ENCODE peak calls at places on chromosomes 11 and 22, in seven cellular contexts. F is CD8-positive, alpha-beta memory T cell; K is adrenal gland; U is activated CD4-positive, alpha-beta T cell treated with anti-CD3 and anti-CD28 coated beads for 24 hours; Q is NCI-H460; N is spleen; S is lower leg skin. X is an unnamed sample.

GRCh38 chr11:43367382-43368178 is 8.9 kb downstream of the TTC17 start:
- DNase-seq in F (no peak), K (no peak), U (no peak), Q (no peak), N (no peak), S (no peak), X (no peak)

GRCh38 chr11:33310720-33311500 is 53.7 kb downstream of the HIPK3 start:
- DNase-seq in F (no peak), K (no peak), U (no peak), Q (no peak), N (no peak), S (no peak), X (no peak)

GRCh38 chr11:22558638-22559037 is 67.0 kb downstream of the FANCF start:
- DNase-seq in F (no peak), K (no peak), U (no peak), Q (no peak), N (no peak), S (no peak), X (no peak)

GRCh38 chr22:43109921-43110443 is 568 bp upstream of the BIK start:
- DNase-seq in F (no peak), K (no peak), U (no peak), Q (no peak), N (no peak), S (no peak), X (no peak)

GRCh38 chr11:123640677-123641494 is 13.5 kb downstream of the SCN3B start:
- DNase-seq in F (peak; percentile 4), K (peak; percentile 63), U (peak; percentile 31), Q (no peak), N (no peak), S (no peak), X (no peak)

GRCh38 chr11:79227308-79227707 is 213.5 kb downstream of the TENM4 start:
- DNase-seq in F (no peak), K (no peak), U (no peak), Q (no peak), N (no peak), S (peak; percentile 4), X (no peak)

GRCh38 chr22:50016988-50017700 is 4.6 kb upstream of the IL17REL start:
- DNase-seq in F (peak; percentile 29), K (no peak), U (peak; percentile 69), Q (no peak), N (peak; percentile 78), S (no peak), X (no peak)

GRCh38 chr11:119094816-119095065 is 6.9 kb downstream of the DPAGT1 start:
- DNase-seq in F (no peak), K (peak; percentile 87), U (no peak), Q (peak; percentile 68), N (peak; percentile 96), S (peak; percentile 95), X (no peak)

GRCh38 chr11:125351045-125351867 is 144.8 kb downstream of the FEZ1 start:
- DNase-seq in F (no peak), K (no peak), U (no peak), Q (no peak), N (peak; percentile 73), S (no peak), X (no peak)

GRCh38 chr22:31250740-31251330 is 38.7 kb downstream of the LIMK2 start:
- DNase-seq in F (no peak), K (no peak), U (no peak), Q (no peak), N (no peak), S (no peak), X (no peak)

GRCh38 chr11:64763804-64764611 is 4.2 kb upstream of the PYGM start:
- DNase-seq in F (peak; percentile 84), K (no peak), U (no peak), Q (no peak), N (peak; percentile 88), S (no peak), X (no peak)

GRCh38 chr11:107836811-107837210 is 21.8 kb downstream of the SLC35F2 start:
- DNase-seq in F (no peak), K (no peak), U (no peak), Q (no peak), N (no peak), S (no peak), X (no peak)

GRCh38 chr11:77141034-77141433 is 13.0 kb downstream of the MYO7A start:
- DNase-seq in F (no peak), K (no peak), U (no peak), Q (no peak), N (no peak), S (no peak), X (no peak)

GRCh38 chr11:19756675-19757475 is 44.2 kb downstream of the NAV2 start:
- DNase-seq in F (no peak), K (no peak), U (no peak), Q (no peak), N (no peak), S (no peak), X (no peak)

GRCh38 chr11:131491503-131491902 is 121.1 kb downstream of the NTM start:
- DNase-seq in F (no peak), K (no peak), U (no peak), Q (peak; percentile 19), N (no peak), S (no peak), X (no peak)

GRCh38 chr11:68314203-68314885 is 2.0 kb downstream of the LRP5 start:
- DNase-seq in F (no peak), K (no peak), U (no peak), Q (no peak), N (no peak), S (no peak), X (no peak)

GRCh38 chr11:765025-765801 is 12.1 kb downstream of the GATD1 start:
- DNase-seq in F (peak; percentile 54), K (peak; percentile 77), U (no peak), Q (peak; percentile 65), N (peak; percentile 88), S (peak; percentile 88), X (peak; percentile 47)

GRCh38 chr11:2537896-2538855 is 93.4 kb downstream of the KCNQ1 start:
- DNase-seq in F (no peak), K (peak; percentile 21), U (no peak), Q (no peak), N (peak; percentile 61), S (peak; percentile 58), X (no peak)

GRCh38 chr11:129323896-129324522 is 51.6 kb upstream of the BARX2 start:
- DNase-seq in F (no peak), K (peak; percentile 39), U (no peak), Q (peak; percentile 19), N (no peak), S (no peak), X (no peak)

GRCh38 chr11:83677730-83678129 is 391.6 kb upstream of the CCDC90B start:
- DNase-seq in F (no peak), K (no peak), U (no peak), Q (no peak), N (no peak), S (no peak), X (no peak)

GRCh38 chr22:24975125-24975640 is 22.7 kb downstream of the KIAA1671 start:
- DNase-seq in F (no peak), K (no peak), U (no peak), Q (no peak), N (no peak), S (no peak), X (no peak)

GRCh38 chr22:27542602-27543001 is 259.0 kb downstream of the MN1 start:
- DNase-seq in F (no peak), K (no peak), U (no peak), Q (no peak), N (no peak), S (no peak), X (no peak)

GRCh38 chr11:59573216-59573615 is 42.4 kb downstream of the OSBP start:
- DNase-seq in F (no peak), K (no peak), U (no peak), Q (no peak), N (no peak), S (no peak), X (no peak)

GRCh38 chr11:89613916-89614315 is 96.2 kb upstream of the TRIM77 start:
- DNase-seq in F (no peak), K (no peak), U (no peak), Q (no peak), N (no peak), S (no peak), X (no peak)

GRCh38 chr22:41028841-41029240 is 63.6 kb upstream of the EP300 start:
- DNase-seq in F (no peak), K (no peak), U (no peak), Q (no peak), N (no peak), S (no peak), X (no peak)

GRCh38 chr11:132639986-132640385 is 892.3 kb downstream of the OPCML start:
- DNase-seq in F (no peak), K (no peak), U (no peak), Q (no peak), N (no peak), S (no peak), X (no peak)

GRCh38 chr22:45094081-45094720 is 69.5 kb upstream of the NUP50 start:
- DNase-seq in F (no peak), K (no peak), U (no peak), Q (no peak), N (no peak), S (no peak), X (no peak)

GRCh38 chr11:111069076-111069475 is 176.4 kb upstream of the POU2AF2 start:
- DNase-seq in F (no peak), K (no peak), U (no peak), Q (no peak), N (no peak), S (no peak), X (peak; percentile 6)